ENCODE peak calls at places on chromosomes 11 and 22, in four cellular contexts. M, S, G and N are unnamed samples.

GRCh38 chr11:57597461-57597892 is at the start of gene SERPING1:
- DNase-seq in M (peak), S (no peak), G (peak), N (no peak)

GRCh38 chr11:8839306-8839956 is 71.6 kb upstream of the AKIP1 start:
- DNase-seq in M (peak), S (no peak), G (no peak), N (no peak)

GRCh38 chr22:39231197-39231950 is 13.4 kb downstream of the PDGFB start:
- DNase-seq in M (no peak), S (no peak), G (no peak), N (no peak)

GRCh38 chr22:46290843-46291785 is 5.6 kb upstream of the GTSE1 start:
- DNase-seq in M (no peak), S (no peak), G (no peak), N (no peak)

GRCh38 chr22:31079095-31079642 is 1.9 kb upstream of the SMTN start:
- DNase-seq in M (no peak), S (no peak), G (no peak), N (no peak)

GRCh38 chr22:37218771-37219411 is 6.6 kb upstream of the SSTR3 start:
- DNase-seq in M (no peak), S (no peak), G (no peak), N (no peak)

GRCh38 chr11:82734120-82734479 is 436 bp upstream of the FAM181B start:
- DNase-seq in M (no peak), S (no peak), G (no peak), N (no peak)

GRCh38 chr11:28760676-28761390 is 652.6 kb downstream of the METTL15 start:
- DNase-seq in M (peak), S (peak), G (no peak), N (no peak)

GRCh38 chr22:20015971-20016733 is 471 bp downstream of the ARVCF start:
- DNase-seq in M (peak), S (no peak), G (no peak), N (no peak)

GRCh38 chr22:44925465-44926123 is 84.2 kb downstream of the PHF21B start:
- DNase-seq in M (no peak), S (no peak), G (no peak), N (no peak)

GRCh38 chr11:18093946-18094345 is 11.9 kb downstream of the SAAL1 start:
- DNase-seq in M (no peak), S (no peak), G (no peak), N (no peak)

GRCh38 chr22:37044634-37045625 is 6.6 kb upstream of the KCTD17 start:
- DNase-seq in M (no peak), S (no peak), G (no peak), N (no peak)

GRCh38 chr22:46866591-46866990 is 104.1 kb downstream of the TBC1D22A start:
- DNase-seq in M (peak), S (no peak), G (no peak), N (peak)

GRCh38 chr11:122709042-122709760 is 53.7 kb downstream of the UBASH3B start:
- DNase-seq in M (peak), S (peak), G (no peak), N (no peak)

GRCh38 chr11:111565111-111565720 is 24.7 kb downstream of the LAYN start:
- DNase-seq in M (peak), S (no peak), G (peak), N (no peak)

GRCh38 chr22:36162127-36163034 is 1.8 kb upstream of the APOL3 start:
- DNase-seq in M (no peak), S (no peak), G (no peak), N (no peak)

GRCh38 chr11:75850787-75851186 is 35.8 kb downstream of the UVRAG start:
- DNase-seq in M (no peak), S (no peak), G (no peak), N (no peak)

GRCh38 chr11:111937859-111938258 is 716 bp downstream of the DIXDC1 start:
- DNase-seq in M (peak), S (no peak), G (no peak), N (no peak)

GRCh38 chr11:110134120-110134519 is 40.9 kb downstream of the ZC3H12C start:
- DNase-seq in M (peak), S (no peak), G (no peak), N (no peak)

DNA sequence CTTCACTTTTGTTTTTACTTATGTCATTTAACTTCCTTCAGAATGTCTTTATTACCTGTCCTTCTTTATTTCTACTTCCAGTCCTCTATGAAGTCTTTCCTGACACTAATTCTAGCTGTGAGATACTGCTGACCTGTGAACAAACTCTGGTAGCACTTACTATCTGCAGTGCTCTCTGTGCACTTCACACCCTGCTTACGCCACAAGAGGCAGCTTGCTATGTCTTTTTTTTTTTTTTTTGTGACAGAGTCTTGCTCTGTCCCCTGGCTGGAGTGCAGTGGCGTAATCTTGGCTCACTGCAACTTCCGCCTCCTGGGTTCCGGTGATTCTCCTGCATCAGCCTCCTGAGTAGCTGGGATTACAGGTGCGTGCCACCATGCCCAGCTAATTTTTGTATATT is 10.7 kb downstream of the STIM1 start:
- DNase-seq in M (no peak), S (no peak), G (peak), N (no peak)
- H3K4me3 ChIP-seq in M (no peak), S (no peak), G (no peak), N (no peak)

GRCh38 chr11:118397448-118397847 is 4.0 kb upstream of the ATP5MG start:
- DNase-seq in M (no peak), S (no peak), G (no peak), N (no peak)

GRCh38 chr11:118396097-118396501 is 5.3 kb upstream of the ATP5MG start:
- DNase-seq in M (no peak), S (no peak), G (no peak), N (no peak)

GRCh38 chr11:118398797-118399564 is 2.4 kb upstream of the ATP5MG start:
- DNase-seq in M (peak), S (no peak), G (no peak), N (no peak)

GRCh38 chr11:118401880-118402590 is 629 bp downstream of the ATP5MG start:
- DNase-seq in M (peak), S (no peak), G (no peak), N (peak)

DNA sequence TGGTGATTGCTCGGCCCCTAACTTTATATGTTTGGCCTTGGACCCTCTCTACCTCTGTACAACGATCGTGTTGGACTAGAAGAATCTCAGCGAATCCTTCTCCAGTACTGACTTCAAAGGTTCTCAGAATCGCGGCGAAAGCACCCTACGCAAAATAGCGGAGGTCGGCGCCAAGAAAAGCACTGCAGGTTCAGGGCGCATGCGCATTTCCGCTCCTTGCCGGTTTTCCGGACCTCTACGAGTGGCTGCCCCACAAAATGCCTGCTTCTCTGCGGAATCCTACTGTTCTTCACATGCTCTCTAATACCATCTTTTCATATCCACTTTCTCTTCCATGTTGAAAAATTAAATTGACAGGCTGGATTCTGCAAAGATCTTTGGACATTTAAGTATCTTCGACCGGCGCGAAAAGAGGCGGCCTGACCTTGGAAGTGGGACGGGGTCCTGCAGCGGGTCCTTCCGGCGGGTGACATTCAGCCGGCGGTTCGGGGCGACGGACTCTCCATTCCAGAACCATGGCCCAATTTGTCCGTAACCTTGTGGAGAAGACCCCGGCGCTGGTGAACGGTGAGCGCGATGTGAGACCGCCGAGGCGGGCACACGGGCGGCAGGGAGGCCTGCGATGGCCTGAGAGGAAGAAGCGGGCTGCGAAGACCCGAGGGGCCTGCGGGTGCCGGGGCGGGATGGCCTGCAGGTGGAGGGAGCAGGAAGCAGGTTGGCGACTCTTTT is at the start of gene ATP5MG:
- DNase-seq in M (peak), S (peak), G (peak), N (peak)
- TF ChIP-seq CTCF in M (no peak), S (peak), G (no peak), N (no peak)

DNA sequence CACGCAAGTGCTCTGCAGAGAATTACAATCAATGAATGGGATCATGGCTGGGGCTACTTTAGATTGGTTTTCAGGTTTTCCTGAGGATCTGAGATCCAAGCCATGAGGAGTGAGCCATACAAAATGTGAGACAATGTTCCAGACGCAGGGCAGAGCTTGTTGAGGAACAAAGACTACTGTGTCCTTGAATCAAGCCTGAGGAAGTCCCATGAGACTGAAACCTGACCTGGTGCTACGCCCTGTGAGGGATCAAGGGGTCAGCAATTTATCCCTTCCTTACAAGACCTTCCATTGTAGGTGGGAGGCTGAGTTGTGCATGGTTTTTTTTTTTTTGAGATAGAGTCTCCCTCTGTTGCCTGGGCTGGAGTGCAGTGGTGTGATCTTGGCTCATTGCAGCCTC is 2.1 kb downstream of the INCENP start:
- DNase-seq in M (peak), S (no peak), G (peak), N (no peak)
- H3K4me3 ChIP-seq in M (peak), S (no peak), G (no peak), N (no peak)

GRCh38 chr11:44823006-44823405 is 96.2 kb downstream of the TSPAN18 start:
- DNase-seq in M (no peak), S (no peak), G (no peak), N (no peak)
- TF ChIP-seq CTCF in M (peak), S (peak), G (no peak), N (peak)

GRCh38 chr22:49599039-49599438 is 228.6 kb downstream of the BRD1 start:
- DNase-seq in M (no peak), S (no peak), G (no peak), N (no peak)

GRCh38 chr22:49597428-49598039 is 230.1 kb downstream of the BRD1 start:
- DNase-seq in M (no peak), S (no peak), G (no peak), N (no peak)

GRCh38 chr22:49599691-49600451 is 227.8 kb downstream of the BRD1 start:
- DNase-seq in M (no peak), S (no peak), G (no peak), N (no peak)

GRCh38 chr22:49600452-49600847 is 227.2 kb downstream of the BRD1 start:
- DNase-seq in M (no peak), S (no peak), G (no peak), N (no peak)

DNA sequence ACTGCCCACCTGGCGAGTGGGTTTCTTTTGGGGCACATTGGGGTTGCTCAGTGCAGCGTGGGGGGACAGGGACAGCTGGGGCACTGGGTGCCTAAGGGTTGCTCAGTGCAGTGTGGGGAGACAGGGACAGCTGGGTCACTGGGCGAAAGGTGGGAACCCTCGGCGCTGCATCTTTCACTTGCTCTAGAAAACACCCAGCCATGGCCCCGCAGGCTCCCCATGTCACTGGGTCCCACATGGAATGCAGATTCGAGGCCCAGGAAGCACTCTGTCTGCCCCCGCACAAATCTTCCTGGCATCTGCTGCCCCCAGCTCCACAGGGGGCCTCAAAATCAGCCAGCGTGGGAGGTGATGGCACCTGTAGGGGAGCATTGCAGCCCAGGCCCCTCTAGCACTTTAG is 229.3 kb downstream of the BRD1 start:
- DNase-seq in M (no peak), S (no peak), G (no peak), N (no peak)
- H3K4me3 ChIP-seq in M (no peak), S (no peak), G (no peak), N (no peak)